ENCODE peak calls at places on chromosomes 2 and 18, in four cellular contexts. F, D, V and X are unnamed samples.

GRCh38 chr18:56235061-56235772 is 403.2 kb downstream of the TXNL1 start:
- DNase-seq in D (no peak), V (no peak), F (no peak), X (no peak)

GRCh38 chr2:199315299-199316179 is 142.2 kb downstream of the SATB2 start:
- DNase-seq in F (no peak), D (no peak), V (no peak), X (no peak)

GRCh38 chr18:56458770-56459450 is 179.5 kb downstream of the TXNL1 start:
- DNase-seq in F (no peak), D (no peak), V (no peak), X (no peak)

GRCh38 chr2:26849056-26850001 is 1.4 kb downstream of the DPYSL5 start:
- DNase-seq in D (no peak), F (no peak), V (no peak), X (no peak)

GRCh38 chr2:127174977-127175376 is 45.1 kb downstream of the CYP27C1 start:
- DNase-seq in F (no peak), D (no peak), V (peak), X (no peak)

GRCh38 chr18:4024702-4025101 is 430.4 kb downstream of the DLGAP1 start:
- DNase-seq in D (no peak), V (no peak), F (no peak), X (no peak)

GRCh38 chr18:70243545-70243944 is 38.1 kb upstream of the RTTN start:
- DNase-seq in F (no peak), D (no peak), V (no peak), X (no peak)

GRCh38 chr2:40105593-40105992 is 326.5 kb upstream of the THUMPD2 start:
- DNase-seq in V (no peak), F (no peak), D (no peak), X (no peak)

GRCh38 chr2:10883880-10884529 is 27.7 kb upstream of the KCNF1 start:
- DNase-seq in D (no peak), F (no peak), V (no peak), X (no peak)

GRCh38 chr2:129262934-129263333 is 716.5 kb upstream of the RAB6C start:
- DNase-seq in F (no peak), D (no peak), V (no peak), X (no peak)

GRCh38 chr18:78480531-78481054 is 499.0 kb upstream of the SALL3 start:
- DNase-seq in F (no peak), V (no peak), D (no peak), X (no peak)

DNA sequence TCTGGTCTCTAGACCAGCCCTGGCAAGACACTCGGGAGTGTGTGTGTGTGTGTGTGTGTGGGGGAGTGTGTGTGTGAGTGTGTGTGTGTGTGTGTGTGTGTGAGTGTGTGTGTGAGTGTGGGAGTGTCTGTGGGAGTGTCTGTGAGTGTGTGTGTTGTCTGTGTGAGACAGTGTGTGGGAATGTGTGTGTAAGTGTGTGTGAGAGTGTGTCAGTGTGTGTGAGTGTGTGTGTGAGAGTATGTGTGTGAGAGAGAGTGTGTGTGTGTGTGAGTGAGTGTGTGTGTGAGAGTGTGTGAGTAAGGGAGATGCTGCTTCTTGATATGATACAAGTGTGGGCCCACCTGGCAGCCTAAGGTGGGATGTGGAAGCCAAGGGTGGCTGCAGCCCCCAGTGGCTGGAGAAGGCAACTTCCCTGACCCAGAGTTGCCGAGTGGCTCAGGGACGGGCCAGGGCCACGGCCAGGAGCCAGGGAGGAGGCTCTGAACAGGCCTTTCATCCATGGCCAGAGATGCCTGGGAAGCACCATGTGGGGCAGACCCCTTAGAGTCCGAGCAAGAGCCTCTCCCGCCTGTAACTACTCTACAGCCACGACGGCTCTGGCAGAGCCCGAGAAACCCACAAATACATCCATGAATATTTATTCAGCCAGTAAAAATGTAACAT is 159.3 kb upstream of the MYCN start:
- DNase-seq in F (no peak), D (no peak), V (no peak), X (peak)
- TF ChIP-seq CTCF in F (no peak), D (no peak), V (no peak), X (no peak)

GRCh38 chr18:12703714-12704113 is 872 bp downstream of the PSMG2 start:
- DNase-seq in F (peak), D (no peak), V (peak), X (no peak)

GRCh38 chr18:12699747-12700146 is 2.8 kb downstream of the CEP76 start:
- DNase-seq in D (no peak), V (no peak), F (no peak), X (no peak)

GRCh38 chr18:12703096-12703567 is 290 bp downstream of the PSMG2 start:
- DNase-seq in V (no peak), F (no peak), D (no peak), X (no peak)

GRCh38 chr18:12701161-12701560 is 1.4 kb downstream of the CEP76 start:
- DNase-seq in D (no peak), V (no peak), F (no peak), X (no peak)

GRCh38 chr18:12702221-12703095 is at the start of the genes CEP76 and PSMG2:
- DNase-seq in F (peak), D (peak), V (peak), X (peak)
- TF ChIP-seq CTCF in F (peak), D (no peak), V (no peak), X (peak)

DNA sequence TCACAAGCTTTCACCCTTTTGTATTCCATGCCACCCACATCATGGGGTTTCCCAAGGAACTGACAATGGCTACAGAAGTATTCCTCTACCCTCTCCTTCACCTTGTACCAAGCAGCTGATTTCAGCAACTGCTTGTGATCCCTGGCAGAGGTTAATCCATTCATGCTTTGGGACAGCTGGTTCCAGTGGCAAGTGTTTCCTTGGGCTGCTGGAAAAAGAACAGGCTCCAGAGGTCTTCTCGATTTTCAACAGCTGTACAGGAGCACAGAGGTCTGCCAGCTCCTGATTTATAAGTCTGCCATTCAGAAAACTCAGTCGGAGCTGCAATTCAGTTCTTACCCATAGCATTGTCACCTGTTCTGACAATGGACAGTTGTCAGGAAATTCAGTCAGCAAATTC is 239.2 kb upstream of the CWC22 start:
- DNase-seq in D (no peak), V (no peak), F (no peak), X (no peak)
- TF ChIP-seq CTCF in D (no peak), V (no peak), F (no peak), X (no peak)

DNA sequence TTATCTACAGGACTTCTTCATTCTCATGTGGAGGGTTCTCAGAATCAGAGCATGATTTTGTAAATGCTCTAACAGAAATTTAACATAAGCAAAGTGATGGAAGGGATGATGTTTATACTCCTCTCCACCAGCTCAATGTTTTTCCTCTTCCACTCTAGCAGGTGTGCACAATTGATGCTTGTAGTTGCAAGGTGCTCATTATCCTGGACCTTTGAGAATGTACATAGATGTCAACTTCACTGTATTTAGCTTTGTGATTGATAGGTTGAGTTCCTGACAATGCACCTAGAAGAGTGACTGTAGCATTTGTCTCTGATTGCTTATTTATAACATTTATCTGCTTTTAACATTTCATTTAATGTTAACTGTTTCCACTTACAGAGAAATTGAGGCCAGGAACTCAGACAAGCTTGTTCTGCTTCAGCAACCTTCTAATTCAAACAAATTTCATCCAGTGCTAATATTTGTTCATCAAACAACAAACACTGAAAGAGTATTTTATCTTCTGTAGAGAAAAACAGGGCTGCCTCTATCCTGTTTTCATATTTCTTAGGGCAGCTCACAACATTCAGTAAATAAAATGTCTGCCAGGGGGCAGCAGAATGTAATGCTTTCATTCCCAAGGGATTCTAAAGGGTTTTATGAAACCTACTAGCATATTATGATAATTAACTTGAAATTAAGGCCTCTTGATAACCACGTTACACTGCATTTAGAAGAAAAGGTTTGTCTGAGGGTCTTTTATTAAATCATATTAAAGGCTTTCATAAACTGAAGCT is 127.9 kb upstream of the NOL4 start:
- DNase-seq in D (no peak), F (no peak), V (no peak), X (no peak)
- TF ChIP-seq CTCF in D (no peak), F (no peak), V (no peak), X (no peak)

GRCh38 chr2:21162615-21162878 is 38.8 kb downstream of the TDRD15 start:
- DNase-seq in F (no peak), V (no peak), D (no peak), X (no peak)

GRCh38 chr2:21161122-21161521 is 37.4 kb downstream of the TDRD15 start:
- DNase-seq in F (no peak), V (no peak), D (no peak), X (no peak)

GRCh38 chr2:21163213-21163612 is 39.4 kb downstream of the TDRD15 start:
- DNase-seq in V (no peak), D (no peak), F (no peak), X (peak)

GRCh38 chr2:21161832-21162614 is 38.3 kb downstream of the TDRD15 start:
- DNase-seq in V (no peak), F (no peak), D (no peak), X (peak)

DNA sequence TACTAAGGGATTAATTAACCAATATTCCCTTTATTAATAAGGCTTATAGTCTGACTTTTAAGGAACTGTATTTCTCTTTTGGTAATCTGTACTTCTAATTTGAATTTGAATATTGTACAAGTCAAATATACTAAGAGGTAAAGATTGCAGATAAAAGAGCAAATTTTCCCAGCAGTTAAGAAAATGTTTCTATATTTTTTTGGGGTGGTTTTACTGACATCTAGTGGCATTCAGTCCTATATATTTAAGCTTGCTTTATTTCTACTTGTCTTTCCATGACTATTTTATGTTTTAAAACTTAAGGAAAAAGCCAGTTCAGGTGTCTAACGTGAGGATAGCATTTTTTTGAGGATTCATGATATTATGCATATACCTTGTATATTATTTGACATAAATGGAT is 41.6 kb downstream of the TDRD15 start:
- DNase-seq in D (no peak), V (no peak), F (no peak), X (no peak)
- TF ChIP-seq CTCF in D (no peak), V (peak), F (no peak), X (no peak)

GRCh38 chr2:176127769-176128072 is 1.8 kb upstream of the HOXD8 start:
- DNase-seq in D (no peak), V (no peak), F (no peak), X (no peak)

GRCh38 chr2:176129825-176130152 is 284 bp downstream of the HOXD8 start:
- DNase-seq in D (no peak), F (no peak), V (no peak), X (no peak)

GRCh38 chr2:176129013-176129796 is at the start of gene HOXD8:
- DNase-seq in F (no peak), V (peak), D (no peak), X (no peak)

GRCh38 chr2:176126929-176127768 is 2.4 kb upstream of the HOXD8 start:
- DNase-seq in F (no peak), D (no peak), V (no peak), X (no peak)

DNA sequence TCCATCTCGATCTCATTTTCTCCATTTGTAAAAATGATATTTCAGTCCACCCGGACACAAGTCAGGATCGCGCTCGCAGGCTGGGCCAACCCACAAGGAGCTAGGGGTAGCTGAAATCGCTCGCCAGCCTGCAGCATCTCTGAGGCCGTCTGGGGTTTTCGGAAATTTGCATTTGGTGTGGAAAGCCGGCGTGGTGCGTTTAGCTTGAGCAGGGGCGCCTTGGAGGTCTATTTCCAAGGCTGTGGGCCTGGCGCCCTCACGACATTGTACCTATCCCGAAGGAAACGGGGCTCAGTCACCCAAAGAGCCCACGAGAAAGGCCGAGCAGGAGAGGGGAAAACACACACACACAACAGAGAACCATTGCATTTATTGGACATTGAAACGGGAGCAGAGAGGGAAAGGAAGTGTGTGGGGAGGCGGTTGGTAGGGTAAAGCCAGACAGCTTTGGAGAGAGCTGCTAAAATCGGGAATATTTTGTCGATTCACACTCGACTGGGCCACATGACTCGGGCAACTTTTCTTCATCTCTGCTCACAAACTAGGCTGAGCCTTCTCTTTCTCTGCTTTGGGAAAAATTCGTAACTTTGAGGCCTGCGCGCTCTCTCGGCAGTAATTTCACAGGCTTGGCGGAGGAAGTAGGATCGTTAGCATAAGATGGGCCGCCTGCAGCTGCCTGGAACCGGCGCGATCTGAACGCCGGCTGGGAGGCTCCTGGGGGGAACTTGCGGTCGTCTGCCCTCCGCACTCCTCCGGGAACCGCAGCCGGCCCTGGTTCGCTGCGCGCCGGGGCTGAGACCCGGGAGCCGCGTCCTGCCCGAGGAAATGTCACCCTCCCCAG is 1.1 kb upstream of the HOXD8 start:
- DNase-seq in F (no peak), V (no peak), D (no peak), X (no peak)
- TF ChIP-seq CTCF in F (no peak), V (no peak), D (no peak), X (no peak)

DNA sequence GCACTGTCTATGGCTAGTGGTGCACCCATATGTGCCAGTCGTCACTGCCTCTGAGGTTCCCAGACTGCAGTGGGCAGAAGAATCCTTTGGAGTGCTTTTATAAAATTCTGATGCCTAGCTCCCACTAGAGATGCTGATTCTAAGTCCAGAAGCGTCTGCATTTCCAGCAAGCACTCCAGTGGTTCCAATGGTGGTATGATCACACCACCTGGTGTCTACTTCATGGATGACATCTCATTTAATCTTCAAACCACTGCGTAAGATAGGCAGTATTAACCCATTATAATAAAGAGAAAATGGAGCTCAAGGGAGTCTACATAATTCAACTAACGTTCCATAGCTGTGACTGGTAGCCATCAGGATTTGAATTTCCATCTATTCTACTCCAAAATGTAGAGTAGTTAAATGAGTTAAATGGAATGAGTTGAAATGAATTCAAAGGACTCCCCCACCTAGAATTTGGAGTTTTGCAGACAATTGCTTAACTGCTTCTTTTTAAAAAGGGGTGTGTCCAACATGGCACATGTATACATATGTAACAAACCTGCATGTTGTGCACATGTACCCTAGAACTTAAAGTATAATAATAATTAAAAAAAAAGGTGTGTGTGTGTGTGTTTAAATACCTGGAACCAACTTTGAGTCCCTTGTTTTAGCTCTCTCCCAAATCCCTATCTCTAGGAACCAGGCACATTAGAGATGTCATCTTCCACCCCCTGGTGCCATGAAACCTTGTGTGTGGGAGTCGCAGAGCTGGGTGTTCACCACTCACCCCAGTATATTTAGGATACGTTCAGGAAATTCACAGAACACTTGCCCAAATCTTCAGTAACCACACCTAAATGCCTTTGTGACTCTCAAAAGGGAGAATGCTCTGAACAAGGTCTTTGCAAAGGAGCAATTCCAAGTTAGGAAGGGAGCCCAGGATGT is 14.1 kb downstream of the LAMA3 start:
- DNase-seq in D (no peak), V (peak), F (no peak), X (no peak)
- TF ChIP-seq CTCF in D (peak), V (peak), F (peak), X (no peak)

GRCh38 chr2:68330691-68331090 is 10.9 kb upstream of the CNRIP1 start:
- DNase-seq in V (no peak), D (no peak), F (no peak), X (no peak)
- TF ChIP-seq CTCF in V (no peak), D (no peak), F (no peak), X (no peak)

DNA sequence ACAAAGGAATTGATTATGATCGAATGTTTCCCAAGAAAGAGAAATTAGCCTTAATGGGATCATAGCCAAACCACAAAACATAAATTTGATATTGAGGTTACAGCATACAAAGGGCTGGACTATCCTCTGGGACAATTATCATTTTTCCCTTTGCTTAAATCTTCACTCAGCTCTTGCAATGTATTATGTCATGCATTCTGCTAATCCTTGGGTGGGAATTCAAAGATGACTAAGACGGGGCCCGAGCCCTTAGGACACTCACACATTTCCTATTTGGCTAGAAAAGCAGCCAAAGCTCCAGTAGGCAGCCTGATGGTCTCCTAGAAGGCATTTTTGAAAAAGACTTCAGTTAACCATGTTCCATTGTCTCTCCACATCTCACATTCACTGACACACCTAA is 17.2 kb upstream of the NMI start:
- DNase-seq in D (no peak), V (peak), F (no peak), X (no peak)
- TF ChIP-seq CTCF in D (no peak), V (no peak), F (no peak), X (no peak)

GRCh38 chr2:28390241-28390856 is 2.3 kb upstream of the FOSL2 start:
- DNase-seq in F (no peak), V (peak), D (peak), X (peak)
- TF ChIP-seq CTCF in F (no peak), V (no peak), D (peak), X (peak)